ENCODE peak calls at places on chromosomes 7 and 10, in seven cellular contexts. One of them, this sample, is unnamed.

GRCh38 chr7:32928785-32929184 is 28.5 kb upstream of the FKBP9 start:
- DNase-seq in tibial artery: no peak
- DNase-seq in GM06990: no peak
- DNase-seq in Peyer's patch: no peak
- DNase-seq in IMR-90: no peak
- DNase-seq in colonic mucosa: no peak
- DNase-seq in A673: no peak
- DNase-seq in this sample: no peak

GRCh38 chr7:976901-977325 is 1.6 kb upstream of the COX19 start:
- DNase-seq in GM06990: no peak
- DNase-seq in A673: no peak
- DNase-seq in IMR-90: no peak
- DNase-seq in Peyer's patch: peak
- DNase-seq in colonic mucosa: peak
- DNase-seq in tibial artery: no peak
- DNase-seq in this sample: no peak

GRCh38 chr7:2934211-2934731 is 90.2 kb upstream of the GNA12 start:
- DNase-seq in GM06990: no peak
- DNase-seq in colonic mucosa: no peak
- DNase-seq in tibial artery: peak
- DNase-seq in A673: no peak
- DNase-seq in Peyer's patch: peak
- DNase-seq in IMR-90: peak
- DNase-seq in this sample: peak

GRCh38 chr7:82105463-82105862 is 335.6 kb upstream of the HGF start:
- DNase-seq in IMR-90: peak
- DNase-seq in Peyer's patch: no peak
- DNase-seq in A673: peak
- DNase-seq in GM06990: no peak
- DNase-seq in colonic mucosa: no peak
- DNase-seq in tibial artery: no peak
- DNase-seq in this sample: peak

GRCh38 chr10:120810298-120810697 is 40.9 kb upstream of the WDR11 start:
- DNase-seq in tibial artery: no peak
- DNase-seq in Peyer's patch: no peak
- DNase-seq in GM06990: no peak
- DNase-seq in colonic mucosa: no peak
- DNase-seq in A673: no peak
- DNase-seq in IMR-90: no peak
- DNase-seq in this sample: no peak

GRCh38 chr7:116762951-116763350 is 91.0 kb downstream of the MET start:
- DNase-seq in tibial artery: no peak
- DNase-seq in GM06990: no peak
- DNase-seq in Peyer's patch: no peak
- DNase-seq in IMR-90: no peak
- DNase-seq in A673: no peak
- DNase-seq in colonic mucosa: no peak
- DNase-seq in this sample: peak

GRCh38 chr10:95655571-95656290 is 780 bp downstream of the ALDH18A1 start:
- DNase-seq in tibial artery: peak
- DNase-seq in A673: peak
- DNase-seq in GM06990: no peak
- DNase-seq in colonic mucosa: peak
- DNase-seq in Peyer's patch: no peak
- DNase-seq in IMR-90: peak
- DNase-seq in this sample: peak

GRCh38 chr10:93352638-93353383 is 129.3 kb downstream of the MYOF start:
- DNase-seq in A673: peak
- DNase-seq in colonic mucosa: no peak
- DNase-seq in tibial artery: no peak
- DNase-seq in GM06990: no peak
- DNase-seq in IMR-90: peak
- DNase-seq in Peyer's patch: no peak
- DNase-seq in this sample: no peak

GRCh38 chr7:30990316-30991029 is 26.7 kb downstream of the GHRHR start:
- DNase-seq in A673: no peak
- DNase-seq in colonic mucosa: no peak
- DNase-seq in Peyer's patch: no peak
- DNase-seq in GM06990: no peak
- DNase-seq in tibial artery: no peak
- DNase-seq in IMR-90: no peak
- DNase-seq in this sample: no peak

GRCh38 chr7:99615989-99616358 is 772 bp upstream of the ZSCAN25 start:
- DNase-seq in GM06990: no peak
- DNase-seq in A673: no peak
- DNase-seq in tibial artery: peak
- DNase-seq in Peyer's patch: peak
- DNase-seq in colonic mucosa: no peak
- DNase-seq in IMR-90: no peak
- DNase-seq in this sample: no peak

GRCh38 chr10:43383204-43383971 is 12.0 kb downstream of the FXYD4 start:
- DNase-seq in tibial artery: peak
- DNase-seq in Peyer's patch: no peak
- DNase-seq in A673: no peak
- DNase-seq in colonic mucosa: no peak
- DNase-seq in IMR-90: no peak
- DNase-seq in GM06990: no peak
- DNase-seq in this sample: no peak

GRCh38 chr10:51183783-51184182 is 109.5 kb downstream of the PRKG1 start:
- DNase-seq in GM06990: no peak
- DNase-seq in colonic mucosa: no peak
- DNase-seq in A673: no peak
- DNase-seq in Peyer's patch: no peak
- DNase-seq in IMR-90: no peak
- DNase-seq in tibial artery: no peak
- DNase-seq in this sample: no peak

GRCh38 chr7:7177044-7177517 is 5.3 kb upstream of the C1GALT1 start:
- DNase-seq in tibial artery: no peak
- DNase-seq in GM06990: no peak
- DNase-seq in A673: no peak
- DNase-seq in colonic mucosa: no peak
- DNase-seq in Peyer's patch: no peak
- DNase-seq in IMR-90: peak
- DNase-seq in this sample: peak

GRCh38 chr10:95363303-95363912 is 72.6 kb upstream of the PDLIM1 start:
- DNase-seq in A673: peak
- DNase-seq in colonic mucosa: peak
- DNase-seq in tibial artery: no peak
- DNase-seq in Peyer's patch: peak
- DNase-seq in GM06990: peak
- DNase-seq in IMR-90: peak
- DNase-seq in this sample: no peak

GRCh38 chr10:3570855-3571266 is 214.1 kb downstream of the KLF6 start:
- DNase-seq in IMR-90: no peak
- DNase-seq in colonic mucosa: no peak
- DNase-seq in GM06990: no peak
- DNase-seq in tibial artery: peak
- DNase-seq in A673: no peak
- DNase-seq in Peyer's patch: no peak
- DNase-seq in this sample: no peak

GRCh38 chr7:98166668-98166970 is 44.6 kb upstream of the BHLHA15 start:
- DNase-seq in colonic mucosa: no peak
- DNase-seq in A673: no peak
- DNase-seq in GM06990: no peak
- DNase-seq in tibial artery: no peak
- DNase-seq in Peyer's patch: no peak
- DNase-seq in IMR-90: no peak
- DNase-seq in this sample: no peak

GRCh38 chr7:98165827-98166667 is 45.2 kb upstream of the BHLHA15 start:
- DNase-seq in A673: peak
- DNase-seq in GM06990: peak
- DNase-seq in tibial artery: no peak
- DNase-seq in IMR-90: peak
- DNase-seq in Peyer's patch: peak
- DNase-seq in colonic mucosa: peak
- DNase-seq in this sample: no peak

GRCh38 chr7:98168904-98169621 is 42.2 kb upstream of the BHLHA15 start:
- DNase-seq in Peyer's patch: no peak
- DNase-seq in IMR-90: no peak
- DNase-seq in A673: no peak
- DNase-seq in GM06990: no peak
- DNase-seq in tibial artery: no peak
- DNase-seq in colonic mucosa: no peak
- DNase-seq in this sample: no peak

GRCh38 chr7:98167653-98168052 is 43.6 kb upstream of the BHLHA15 start:
- DNase-seq in IMR-90: no peak
- DNase-seq in colonic mucosa: no peak
- DNase-seq in A673: no peak
- DNase-seq in tibial artery: no peak
- DNase-seq in GM06990: no peak
- DNase-seq in Peyer's patch: no peak
- DNase-seq in this sample: no peak

DNA sequence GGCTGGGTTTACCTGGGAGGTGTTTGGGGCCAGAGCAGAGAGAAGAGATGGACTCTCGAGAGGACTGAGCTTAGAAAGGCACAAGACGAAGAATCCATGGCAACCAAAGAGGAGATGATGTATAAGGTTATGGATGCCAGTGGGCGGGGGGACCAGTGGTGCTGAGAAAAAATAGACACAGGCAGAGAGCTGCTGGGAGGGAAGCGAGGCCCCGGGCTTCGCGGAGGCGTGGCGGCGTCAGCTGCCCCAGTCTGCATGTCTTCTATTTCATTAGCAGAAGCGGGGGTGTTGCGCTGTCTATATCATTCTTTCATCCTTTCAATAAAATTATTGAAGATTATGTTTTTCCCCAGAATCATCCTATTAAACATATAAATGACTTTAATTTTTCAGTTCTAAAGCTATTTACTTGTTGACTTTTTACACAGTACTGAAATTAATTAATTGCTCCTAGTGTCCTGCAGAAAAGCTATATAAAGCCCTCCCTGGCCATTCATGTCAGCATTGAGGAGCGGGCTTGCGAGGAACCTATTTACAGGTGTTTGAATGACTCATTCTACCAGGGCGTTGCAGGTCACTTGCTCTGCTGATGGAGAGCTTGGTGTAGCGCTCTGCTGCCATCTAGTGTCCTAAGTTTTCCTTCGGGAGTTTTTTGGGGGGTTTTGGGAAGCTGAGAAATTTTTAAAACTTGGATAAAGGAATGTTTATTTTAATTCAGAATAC is 42.9 kb upstream of the BHLHA15 start:
- DNase-seq in A673: peak
- DNase-seq in colonic mucosa: peak
- DNase-seq in IMR-90: peak
- DNase-seq in tibial artery: no peak
- DNase-seq in Peyer's patch: peak
- DNase-seq in GM06990: no peak
- DNase-seq in this sample: peak
- TF ChIP-seq CTCF in A673: peak
- TF ChIP-seq CTCF in colonic mucosa: peak
- TF ChIP-seq CTCF in IMR-90: peak
- TF ChIP-seq CTCF in tibial artery: peak
- TF ChIP-seq CTCF in Peyer's patch: peak
- TF ChIP-seq CTCF in GM06990: peak
- TF ChIP-seq CTCF in this sample: peak

GRCh38 chr7:151062399-151063211 is 3.2 kb downstream of the SLC4A2 start:
- DNase-seq in GM06990: no peak
- DNase-seq in A673: no peak
- DNase-seq in Peyer's patch: peak
- DNase-seq in IMR-90: peak
- DNase-seq in tibial artery: no peak
- DNase-seq in colonic mucosa: peak
- DNase-seq in this sample: no peak
- H3K4me3 ChIP-seq in GM06990: no peak
- H3K4me3 ChIP-seq in A673: no peak
- H3K4me3 ChIP-seq in Peyer's patch: peak
- H3K4me3 ChIP-seq in IMR-90: no peak
- H3K4me3 ChIP-seq in tibial artery: peak
- H3K4me3 ChIP-seq in colonic mucosa: peak
- H3K4me3 ChIP-seq in this sample: peak

GRCh38 chr10:98696516-98696915 is 249.8 kb upstream of the HPS1 start:
- DNase-seq in GM06990: no peak
- DNase-seq in A673: no peak
- DNase-seq in tibial artery: no peak
- DNase-seq in IMR-90: no peak
- DNase-seq in Peyer's patch: no peak
- DNase-seq in colonic mucosa: no peak
- DNase-seq in this sample: no peak

GRCh38 chr10:98694863-98695262 is 248.1 kb upstream of the HPS1 start:
- DNase-seq in tibial artery: no peak
- DNase-seq in A673: no peak
- DNase-seq in Peyer's patch: no peak
- DNase-seq in GM06990: no peak
- DNase-seq in IMR-90: no peak
- DNase-seq in colonic mucosa: no peak
- DNase-seq in this sample: no peak

DNA sequence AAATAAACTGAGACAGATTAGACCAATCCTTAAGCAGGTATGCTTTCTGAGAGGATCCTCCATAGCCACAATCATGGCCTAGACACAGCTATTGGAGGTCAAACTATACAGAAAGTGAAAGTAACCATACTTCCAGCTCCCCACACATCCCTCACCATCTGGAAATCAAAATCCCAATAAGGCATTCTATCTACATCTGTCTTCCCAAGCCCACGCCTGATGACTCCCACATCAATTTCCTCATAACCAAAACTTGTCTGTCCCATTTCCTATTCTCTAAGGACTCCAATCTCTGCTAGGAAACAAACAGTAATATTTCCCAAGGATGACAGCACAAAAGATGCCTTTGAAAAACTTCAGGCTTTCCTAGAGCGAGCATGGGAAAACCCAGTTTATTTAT is 247.3 kb upstream of the HPS1 start:
- DNase-seq in GM06990: no peak
- DNase-seq in A673: no peak
- DNase-seq in colonic mucosa: no peak
- DNase-seq in Peyer's patch: no peak
- DNase-seq in IMR-90: no peak
- DNase-seq in tibial artery: no peak
- DNase-seq in this sample: no peak
- TF ChIP-seq CTCF in GM06990: no peak
- TF ChIP-seq CTCF in A673: no peak
- TF ChIP-seq CTCF in colonic mucosa: no peak
- TF ChIP-seq CTCF in Peyer's patch: no peak
- TF ChIP-seq CTCF in IMR-90: no peak
- TF ChIP-seq CTCF in tibial artery: no peak
- TF ChIP-seq CTCF in this sample: no peak

GRCh38 chr10:46528675-46529615 is 27.5 kb downstream of the GPRIN2 start:
- DNase-seq in tibial artery: no peak
- DNase-seq in Peyer's patch: peak
- DNase-seq in colonic mucosa: no peak
- DNase-seq in GM06990: no peak
- DNase-seq in IMR-90: no peak
- DNase-seq in A673: no peak
- DNase-seq in this sample: no peak

GRCh38 chr10:46526682-46527038 is 29.8 kb downstream of the GPRIN2 start:
- DNase-seq in A673: peak
- DNase-seq in IMR-90: no peak
- DNase-seq in tibial artery: peak
- DNase-seq in Peyer's patch: peak
- DNase-seq in colonic mucosa: no peak
- DNase-seq in GM06990: no peak
- DNase-seq in this sample: no peak

GRCh38 chr10:46525824-46526681 is 30.4 kb downstream of the GPRIN2 start:
- DNase-seq in IMR-90: peak
- DNase-seq in A673: no peak
- DNase-seq in tibial artery: no peak
- DNase-seq in Peyer's patch: peak
- DNase-seq in GM06990: no peak
- DNase-seq in colonic mucosa: no peak
- DNase-seq in this sample: no peak

GRCh38 chr10:46527241-46527811 is 29.1 kb downstream of the GPRIN2 start:
- DNase-seq in colonic mucosa: no peak
- DNase-seq in IMR-90: no peak
- DNase-seq in A673: no peak
- DNase-seq in GM06990: no peak
- DNase-seq in Peyer's patch: peak
- DNase-seq in tibial artery: peak
- DNase-seq in this sample: no peak

GRCh38 chr10:46528171-46528671 is 28.2 kb downstream of the GPRIN2 start:
- DNase-seq in colonic mucosa: no peak
- DNase-seq in A673: no peak
- DNase-seq in GM06990: no peak
- DNase-seq in tibial artery: no peak
- DNase-seq in IMR-90: no peak
- DNase-seq in Peyer's patch: peak
- DNase-seq in this sample: no peak
- H3K4me3 ChIP-seq in colonic mucosa: no peak
- H3K4me3 ChIP-seq in A673: no peak
- H3K4me3 ChIP-seq in GM06990: no peak
- H3K4me3 ChIP-seq in tibial artery: no peak
- H3K4me3 ChIP-seq in IMR-90: no peak
- H3K4me3 ChIP-seq in Peyer's patch: no peak
- H3K4me3 ChIP-seq in this sample: no peak

This sample was measured in retinal pigment epithelial cell.